ENCODE peak calls at places on chromosomes 4 and X, in seven cellular contexts. F is neuronal stem cell, E is hypothalamus, J is MG63, D is cardiac muscle cell, X is aorta, W is adipocyte. U is an unnamed sample.

GRCh38 chr4:46123872-46124755 is at the start of gene GABRG1:
- DNase-seq in X (no peak), F (peak; percentile 15), E (no peak), W (no peak), J (no peak), D (peak; percentile 38), U (no peak)

GRCh38 chr4:4216668-4217067 is 10.1 kb downstream of the OTOP1 start:
- DNase-seq in J (peak; percentile 42), X (no peak), E (no peak), F (no peak), D (no peak), W (no peak), U (peak; percentile 1)

GRCh38 chrX:153487590-153488071 is 7.1 kb upstream of the BGN start:
- DNase-seq in F (no peak), D (no peak), W (no peak), E (no peak), J (peak; percentile 86), X (peak; percentile 89), U (no peak)

GRCh38 chr4:168541608-168541953 is 44.7 kb downstream of the PALLD start:
- DNase-seq in X (no peak), E (no peak), W (peak; percentile 63), D (no peak), F (no peak), J (peak; percentile 84), U (no peak)

GRCh38 chr4:28350485-28350884 is 1489.8 kb downstream of the STIM2 start:
- DNase-seq in X (no peak), J (no peak), D (no peak), E (no peak), W (peak; percentile 61), F (no peak), U (peak; percentile 22)

GRCh38 chr4:25310066-25310824 is 2.3 kb upstream of the ZCCHC4 start:
- DNase-seq in W (no peak), F (no peak), J (no peak), X (no peak), D (no peak), E (no peak), U (no peak)

GRCh38 chr4:24778427-24779225 is 16.7 kb upstream of the SOD3 start:
- DNase-seq in X (peak; percentile 72), J (peak; percentile 80), D (no peak), F (no peak), E (no peak), W (peak; percentile 98), U (peak; percentile 98)

GRCh38 chr4:128288689-128289106 is 1.1 kb upstream of the PGRMC2 start:
- DNase-seq in F (no peak), W (peak; percentile 45), E (no peak), J (no peak), X (no peak), D (no peak), U (no peak)

GRCh38 chrX:110286126-110286525 is 31.8 kb downstream of the AMMECR1 start:
- DNase-seq in W (peak; percentile 81), X (no peak), J (peak; percentile 41), F (no peak), D (no peak), E (no peak), U (peak; percentile 54)

GRCh38 chr4:139142980-139143379 is 34.0 kb downstream of the ELF2 start:
- DNase-seq in J (no peak), X (no peak), D (no peak), F (no peak), E (no peak), W (no peak), U (no peak)

GRCh38 chr4:89119836-89120235 is 8.5 kb downstream of the TIGD2 start:
- DNase-seq in W (no peak), J (no peak), F (no peak), D (no peak), X (no peak), E (no peak), U (no peak)

GRCh38 chr4:139582044-139582443 is 26.0 kb upstream of the SETD7 start:
- DNase-seq in J (no peak), D (no peak), X (no peak), E (no peak), F (no peak), W (peak; percentile 48), U (no peak)

GRCh38 chrX:470686-471085 is 84.0 kb upstream of the PPP2R3B start:
- DNase-seq in D (no peak), J (no peak), E (no peak), F (no peak), W (no peak), X (no peak), U (no peak)

GRCh38 chrX:85992811-85993229 is 54.5 kb downstream of the CHM start:
- DNase-seq in J (no peak), D (no peak), E (no peak), F (no peak), W (peak; percentile 36), X (no peak), U (peak; percentile 10)

GRCh38 chrX:8083276-8083675 is 87.8 kb downstream of the VCX2 start:
- DNase-seq in E (no peak), D (no peak), F (no peak), X (no peak), W (no peak), J (no peak), U (no peak)

GRCh38 chr4:70954032-70954431 is 39.4 kb upstream of the DCK start:
- DNase-seq in J (no peak), D (no peak), E (no peak), F (no peak), X (no peak), W (no peak), U (no peak)

GRCh38 chrX:130098202-130098552 is 12.1 kb downstream of the ELF4 start:
- DNase-seq in W (no peak), E (no peak), D (no peak), F (no peak), X (no peak), J (no peak), U (no peak)

GRCh38 chrX:69369999-69370398 is 134.1 kb upstream of the NALF2 start:
- DNase-seq in X (no peak), W (no peak), D (no peak), F (no peak), J (no peak), E (no peak), U (no peak)

GRCh38 chrX:39477438-39478120 is 620.2 kb downstream of the BCOR start:
- DNase-seq in F (no peak), X (peak; percentile 59), D (peak; percentile 53), J (no peak), E (no peak), W (no peak), U (no peak)

GRCh38 chr4:2860391-2861348 is 17.0 kb downstream of the ADD1 start:
- DNase-seq in F (no peak), E (no peak), W (peak; percentile 65), X (no peak), D (peak; percentile 88), J (no peak), U (no peak)

GRCh38 chrX:118745570-118745969 is 18.2 kb downstream of the IL13RA1 start:
- DNase-seq in F (no peak), E (no peak), D (no peak), X (no peak), W (peak; percentile 58), J (no peak), U (no peak)

GRCh38 chrX:103730746-103731508 is 20.2 kb downstream of the TMEM31 start:
- DNase-seq in W (peak; percentile 39), E (no peak), J (peak; percentile 48), X (no peak), F (no peak), D (no peak), U (peak; percentile 62)

GRCh38 chrX:103155201-103155600 is 59.7 kb upstream of the BEX4 start:
- DNase-seq in F (no peak), D (no peak), W (peak; percentile 45), J (no peak), X (no peak), E (no peak), U (no peak)

GRCh38 chr4:2666722-2667247 is 89.4 kb downstream of the TNIP2 start:
- DNase-seq in F (no peak), E (no peak), W (no peak), D (no peak), J (no peak), X (no peak), U (no peak)

GRCh38 chr4:183256756-183257385 is 63.2 kb downstream of the CLDN22 start:
- DNase-seq in W (peak; percentile 71), E (no peak), X (peak; percentile 71), D (peak; percentile 67), J (peak; percentile 46), F (peak; percentile 35), U (no peak)

GRCh38 chrX:703466-704210 is 73.0 kb downstream of the SHOX start:
- DNase-seq in X (no peak), D (no peak), E (no peak), W (peak; percentile 1), F (no peak), J (peak; percentile 9), U (peak; percentile 37)

GRCh38 chr4:186723207-186724047 is at the start of gene FAT1:
- DNase-seq in X (peak; percentile 76), J (peak; percentile 74), D (peak; percentile 91), F (peak; percentile 84), E (peak; percentile 57), W (peak; percentile 95), U (peak; percentile 16)

U was measured in GM04503.